ENCODE peak calls at places on chromosome 20, in eight cellular contexts. U is choroid plexus epithelial cell; V is central memory CD4-positive, alpha-beta T cell; K is stimulated activated CD4-positive, alpha-beta T cell treated with anti-CD3 and anti-CD28 coated beads, Interleukin-1b, Interleukin-23, amount 100 ng/mL, for 4 hours; S is epithelial cell of esophagus; O is midbrain; L is mesendoderm; I is iPS-NIHi11. C is an unnamed sample.

GRCh38 chr20:22389836-22390542 is 194.4 kb downstream of the FOXA2 start:
- DNase-seq in U (peak; percentile 28), V (no peak), K (no peak), S (peak; percentile 99), O (no peak), L (peak; percentile 85), I (peak; percentile 46), C (no peak)

GRCh38 chr20:62921119-62921687 is 5.1 kb downstream of the DIDO1 start:
- DNase-seq in U (peak; percentile 78), V (peak; percentile 63), K (peak; percentile 32), S (peak; percentile 85), O (no peak), L (peak; percentile 92), I (peak; percentile 50), C (peak; percentile 63)

GRCh38 chr20:16821211-16822089 is 73.3 kb downstream of the OTOR start:
- DNase-seq in U (peak; percentile 60), V (peak; percentile 17), K (no peak), S (peak; percentile 57), O (peak; percentile 10), L (peak; percentile 72), I (peak; percentile 68), C (peak; percentile 19)

GRCh38 chr20:46970937-46971630 is 76.4 kb downstream of the EYA2 start:
- DNase-seq in U (peak; percentile 87), V (peak; percentile 14), K (no peak), S (peak; percentile 92), O (peak; percentile 34), L (peak; percentile 99), I (peak; percentile 90), C (peak; percentile 82)

GRCh38 chr20:24991897-24992419 is 593 bp downstream of the APMAP start:
- DNase-seq in U (no peak), V (no peak), K (no peak), S (no peak), O (no peak), L (peak; percentile 30), I (peak; percentile 54), C (peak; percentile 4)

GRCh38 chr20:10524643-10525042 is 89.5 kb downstream of the SLX4IP start:
- DNase-seq in U (peak; percentile 44), V (no peak), K (no peak), S (peak; percentile 91), O (no peak), L (peak; percentile 63), I (no peak), C (peak; percentile 61)

GRCh38 chr20:4076671-4077070 is 61.3 kb upstream of the RNF24 start:
- DNase-seq in U (peak; percentile 87), V (no peak), K (no peak), S (peak; percentile 72), O (no peak), L (no peak), I (no peak), C (peak; percentile 57)

GRCh38 chr20:36144336-36144735 is 10.2 kb upstream of the EPB41L1 start:
- DNase-seq in U (no peak), V (no peak), K (no peak), S (no peak), O (no peak), L (no peak), I (no peak), C (no peak)

GRCh38 chr20:46990017-46990810 is 95.6 kb downstream of the EYA2 start:
- DNase-seq in U (no peak), V (no peak), K (no peak), S (peak; percentile 50), O (no peak), L (no peak), I (no peak), C (no peak)

GRCh38 chr20:58012731-58013510 is 215.5 kb downstream of the ANKRD60 start:
- DNase-seq in U (no peak), V (no peak), K (no peak), S (no peak), O (peak; percentile 8), L (no peak), I (no peak), C (no peak)

GRCh38 chr20:25233016-25233772 is 14.7 kb upstream of the PYGB start:
- DNase-seq in U (peak; percentile 77), V (no peak), K (no peak), S (peak; percentile 76), O (no peak), L (peak; percentile 27), I (peak; percentile 29), C (peak; percentile 54)

GRCh38 chr20:13095013-13095412 is 86.2 kb downstream of the SPTLC3 start:
- DNase-seq in U (no peak), V (no peak), K (no peak), S (no peak), O (no peak), L (no peak), I (no peak), C (no peak)

GRCh38 chr20:4876301-4876700 is 125.0 kb downstream of the SLC23A2 start:
- DNase-seq in U (no peak), V (no peak), K (no peak), S (no peak), O (no peak), L (no peak), I (no peak), C (no peak)

GRCh38 chr20:25038591-25039015 is 19.3 kb downstream of the ACSS1 start:
- DNase-seq in U (no peak), V (no peak), K (no peak), S (no peak), O (no peak), L (no peak), I (no peak), C (no peak)

GRCh38 chr20:46631212-46631869 is 19.9 kb downstream of the SLC13A3 start:
- DNase-seq in U (peak; percentile 40), V (no peak), K (no peak), S (peak; percentile 54), O (no peak), L (peak; percentile 70), I (no peak), C (peak; percentile 27)

GRCh38 chr20:40563296-40563950 is 125.6 kb downstream of the MAFB start:
- DNase-seq in U (peak; percentile 69), V (no peak), K (no peak), S (peak; percentile 93), O (no peak), L (no peak), I (peak; percentile 28), C (peak; percentile 22)

GRCh38 chr20:36936341-36936740 is 15.2 kb downstream of the SAMHD1 start:
- DNase-seq in U (no peak), V (no peak), K (no peak), S (no peak), O (no peak), L (no peak), I (no peak), C (no peak)